ENCODE peak calls at places on chromosomes 3 and 15, in seven cellular contexts. One of them, this sample, is unnamed.

GRCh38 chr3:8869613-8870012 is 93.7 kb downstream of the RAD18 start:
- DNase-seq in left colon: no peak
- DNase-seq in GM12891: no peak
- DNase-seq in A673: no peak
- DNase-seq in stomach: no peak
- DNase-seq in activated T-cell treated with anti-CD3 and anti-CD28 coated beads, Interleukin-2, amount 50 U/mL, for 1 hour: no peak
- DNase-seq in T-helper 2 cell: no peak
- DNase-seq in this sample: no peak

GRCh38 chr3:12489832-12490231 is 5.6 kb downstream of the TSEN2 start:
- DNase-seq in left colon: no peak
- DNase-seq in T-helper 2 cell: no peak
- DNase-seq in activated T-cell treated with anti-CD3 and anti-CD28 coated beads, Interleukin-2, amount 50 U/mL, for 1 hour: no peak
- DNase-seq in GM12891: no peak
- DNase-seq in A673: no peak
- DNase-seq in stomach: no peak
- DNase-seq in this sample: no peak

GRCh38 chr3:73314182-73314951 is 252.9 kb downstream of the EBLN2 start:
- DNase-seq in GM12891: no peak
- DNase-seq in activated T-cell treated with anti-CD3 and anti-CD28 coated beads, Interleukin-2, amount 50 U/mL, for 1 hour: no peak
- DNase-seq in A673: no peak
- DNase-seq in T-helper 2 cell: no peak
- DNase-seq in stomach: no peak
- DNase-seq in left colon: no peak
- DNase-seq in this sample: no peak

GRCh38 chr15:90184786-90185704 is 16.1 kb upstream of the SEMA4B start:
- DNase-seq in stomach: peak
- DNase-seq in T-helper 2 cell: peak
- DNase-seq in left colon: peak
- DNase-seq in GM12891: peak
- DNase-seq in A673: peak
- DNase-seq in activated T-cell treated with anti-CD3 and anti-CD28 coated beads, Interleukin-2, amount 50 U/mL, for 1 hour: peak
- DNase-seq in this sample: peak

GRCh38 chr3:135627057-135627456 is 338.5 kb upstream of the PPP2R3A start:
- DNase-seq in A673: no peak
- DNase-seq in activated T-cell treated with anti-CD3 and anti-CD28 coated beads, Interleukin-2, amount 50 U/mL, for 1 hour: no peak
- DNase-seq in stomach: no peak
- DNase-seq in GM12891: no peak
- DNase-seq in T-helper 2 cell: no peak
- DNase-seq in left colon: no peak
- DNase-seq in this sample: no peak

GRCh38 chr3:25338158-25338725 is 89.8 kb upstream of the RARB start:
- DNase-seq in A673: no peak
- DNase-seq in GM12891: no peak
- DNase-seq in stomach: no peak
- DNase-seq in T-helper 2 cell: no peak
- DNase-seq in activated T-cell treated with anti-CD3 and anti-CD28 coated beads, Interleukin-2, amount 50 U/mL, for 1 hour: no peak
- DNase-seq in left colon: no peak
- DNase-seq in this sample: no peak

GRCh38 chr3:121295453-121295852 is 250.3 kb downstream of the POLQ start:
- DNase-seq in A673: no peak
- DNase-seq in left colon: no peak
- DNase-seq in T-helper 2 cell: no peak
- DNase-seq in GM12891: no peak
- DNase-seq in stomach: no peak
- DNase-seq in activated T-cell treated with anti-CD3 and anti-CD28 coated beads, Interleukin-2, amount 50 U/mL, for 1 hour: no peak
- DNase-seq in this sample: no peak

GRCh38 chr3:107882881-107883280 is 207.9 kb downstream of the CD47 start:
- DNase-seq in stomach: no peak
- DNase-seq in GM12891: no peak
- DNase-seq in A673: no peak
- DNase-seq in left colon: no peak
- DNase-seq in T-helper 2 cell: no peak
- DNase-seq in activated T-cell treated with anti-CD3 and anti-CD28 coated beads, Interleukin-2, amount 50 U/mL, for 1 hour: no peak
- DNase-seq in this sample: no peak

GRCh38 chr3:115239717-115240116 is 92.6 kb upstream of the ZBTB20 start:
- DNase-seq in left colon: no peak
- DNase-seq in A673: peak
- DNase-seq in stomach: no peak
- DNase-seq in activated T-cell treated with anti-CD3 and anti-CD28 coated beads, Interleukin-2, amount 50 U/mL, for 1 hour: no peak
- DNase-seq in T-helper 2 cell: no peak
- DNase-seq in GM12891: no peak
- DNase-seq in this sample: peak

GRCh38 chr3:52787246-52787645 is 7.3 kb upstream of the ITIH3 start:
- DNase-seq in GM12891: no peak
- DNase-seq in A673: no peak
- DNase-seq in activated T-cell treated with anti-CD3 and anti-CD28 coated beads, Interleukin-2, amount 50 U/mL, for 1 hour: no peak
- DNase-seq in T-helper 2 cell: no peak
- DNase-seq in stomach: no peak
- DNase-seq in left colon: no peak
- DNase-seq in this sample: peak

GRCh38 chr3:32758375-32758753 is 59.4 kb upstream of the TRIM71 start:
- DNase-seq in GM12891: no peak
- DNase-seq in stomach: no peak
- DNase-seq in left colon: no peak
- DNase-seq in T-helper 2 cell: no peak
- DNase-seq in activated T-cell treated with anti-CD3 and anti-CD28 coated beads, Interleukin-2, amount 50 U/mL, for 1 hour: no peak
- DNase-seq in A673: no peak
- DNase-seq in this sample: no peak

GRCh38 chr15:94324117-94324826 is 92.9 kb downstream of the MCTP2 start:
- DNase-seq in left colon: peak
- DNase-seq in T-helper 2 cell: no peak
- DNase-seq in activated T-cell treated with anti-CD3 and anti-CD28 coated beads, Interleukin-2, amount 50 U/mL, for 1 hour: peak
- DNase-seq in stomach: peak
- DNase-seq in GM12891: peak
- DNase-seq in A673: peak
- DNase-seq in this sample: no peak

GRCh38 chr15:22811640-22812039 is 25.2 kb downstream of the NIPA1 start:
- DNase-seq in left colon: peak
- DNase-seq in stomach: peak
- DNase-seq in T-helper 2 cell: no peak
- DNase-seq in A673: peak
- DNase-seq in GM12891: no peak
- DNase-seq in activated T-cell treated with anti-CD3 and anti-CD28 coated beads, Interleukin-2, amount 50 U/mL, for 1 hour: no peak
- DNase-seq in this sample: no peak

GRCh38 chr15:64825081-64825430 is 391 bp downstream of the PIF1 start:
- DNase-seq in left colon: no peak
- DNase-seq in A673: no peak
- DNase-seq in stomach: no peak
- DNase-seq in activated T-cell treated with anti-CD3 and anti-CD28 coated beads, Interleukin-2, amount 50 U/mL, for 1 hour: no peak
- DNase-seq in GM12891: no peak
- DNase-seq in T-helper 2 cell: no peak
- DNase-seq in this sample: no peak

GRCh38 chr15:70328137-70329115 is 230.7 kb upstream of the TLE3 start:
- DNase-seq in activated T-cell treated with anti-CD3 and anti-CD28 coated beads, Interleukin-2, amount 50 U/mL, for 1 hour: no peak
- DNase-seq in T-helper 2 cell: no peak
- DNase-seq in left colon: peak
- DNase-seq in stomach: no peak
- DNase-seq in A673: no peak
- DNase-seq in GM12891: no peak
- DNase-seq in this sample: peak

GRCh38 chr15:92801774-92802464 is 98.2 kb upstream of the CHD2 start:
- DNase-seq in stomach: no peak
- DNase-seq in activated T-cell treated with anti-CD3 and anti-CD28 coated beads, Interleukin-2, amount 50 U/mL, for 1 hour: no peak
- DNase-seq in left colon: no peak
- DNase-seq in GM12891: no peak
- DNase-seq in A673: no peak
- DNase-seq in T-helper 2 cell: no peak
- DNase-seq in this sample: peak

GRCh38 chr15:81296218-81296617 is 27.7 kb downstream of the STARD5 start:
- DNase-seq in A673: no peak
- DNase-seq in T-helper 2 cell: no peak
- DNase-seq in GM12891: no peak
- DNase-seq in left colon: no peak
- DNase-seq in activated T-cell treated with anti-CD3 and anti-CD28 coated beads, Interleukin-2, amount 50 U/mL, for 1 hour: no peak
- DNase-seq in stomach: no peak
- DNase-seq in this sample: no peak

GRCh38 chr3:33218072-33218445 is 551 bp downstream of the SUSD5 start:
- DNase-seq in T-helper 2 cell: no peak
- DNase-seq in A673: peak
- DNase-seq in stomach: no peak
- DNase-seq in GM12891: no peak
- DNase-seq in activated T-cell treated with anti-CD3 and anti-CD28 coated beads, Interleukin-2, amount 50 U/mL, for 1 hour: no peak
- DNase-seq in left colon: no peak
- DNase-seq in this sample: no peak

GRCh38 chr3:24475945-24476344 is 18.7 kb downstream of the THRB start:
- DNase-seq in GM12891: no peak
- DNase-seq in T-helper 2 cell: no peak
- DNase-seq in A673: no peak
- DNase-seq in stomach: no peak
- DNase-seq in left colon: no peak
- DNase-seq in activated T-cell treated with anti-CD3 and anti-CD28 coated beads, Interleukin-2, amount 50 U/mL, for 1 hour: no peak
- DNase-seq in this sample: no peak

GRCh38 chr3:188230962-188231361 is 77.0 kb downstream of the LPP start:
- DNase-seq in activated T-cell treated with anti-CD3 and anti-CD28 coated beads, Interleukin-2, amount 50 U/mL, for 1 hour: no peak
- DNase-seq in left colon: no peak
- DNase-seq in stomach: no peak
- DNase-seq in GM12891: no peak
- DNase-seq in T-helper 2 cell: no peak
- DNase-seq in A673: peak
- DNase-seq in this sample: no peak

GRCh38 chr3:169744332-169745054 is 20.4 kb downstream of the TERC start:
- DNase-seq in activated T-cell treated with anti-CD3 and anti-CD28 coated beads, Interleukin-2, amount 50 U/mL, for 1 hour: no peak
- DNase-seq in T-helper 2 cell: no peak
- DNase-seq in stomach: no peak
- DNase-seq in left colon: no peak
- DNase-seq in A673: peak
- DNase-seq in GM12891: no peak
- DNase-seq in this sample: no peak

GRCh38 chr3:24343084-24343783 is 151.4 kb downstream of the THRB start:
- DNase-seq in T-helper 2 cell: no peak
- DNase-seq in left colon: no peak
- DNase-seq in stomach: no peak
- DNase-seq in activated T-cell treated with anti-CD3 and anti-CD28 coated beads, Interleukin-2, amount 50 U/mL, for 1 hour: no peak
- DNase-seq in A673: no peak
- DNase-seq in GM12891: no peak
- DNase-seq in this sample: no peak

GRCh38 chr3:159764211-159765024 is 224.2 kb upstream of the IL12A start:
- DNase-seq in T-helper 2 cell: no peak
- DNase-seq in stomach: no peak
- DNase-seq in A673: no peak
- DNase-seq in left colon: peak
- DNase-seq in GM12891: peak
- DNase-seq in activated T-cell treated with anti-CD3 and anti-CD28 coated beads, Interleukin-2, amount 50 U/mL, for 1 hour: no peak
- DNase-seq in this sample: no peak

GRCh38 chr15:83108266-83109219 is 1.1 kb downstream of the TM6SF1 start:
- DNase-seq in GM12891: peak
- DNase-seq in activated T-cell treated with anti-CD3 and anti-CD28 coated beads, Interleukin-2, amount 50 U/mL, for 1 hour: no peak
- DNase-seq in T-helper 2 cell: no peak
- DNase-seq in stomach: peak
- DNase-seq in left colon: peak
- DNase-seq in A673: peak
- DNase-seq in this sample: peak

GRCh38 chr3:195197764-195198423 is 73.1 kb downstream of the XXYLT1 start:
- DNase-seq in A673: peak
- DNase-seq in stomach: peak
- DNase-seq in T-helper 2 cell: no peak
- DNase-seq in left colon: no peak
- DNase-seq in activated T-cell treated with anti-CD3 and anti-CD28 coated beads, Interleukin-2, amount 50 U/mL, for 1 hour: no peak
- DNase-seq in GM12891: no peak
- DNase-seq in this sample: peak

GRCh38 chr15:84570164-84570692 is 30.6 kb upstream of the ZSCAN2 start:
- DNase-seq in activated T-cell treated with anti-CD3 and anti-CD28 coated beads, Interleukin-2, amount 50 U/mL, for 1 hour: peak
- DNase-seq in A673: peak
- DNase-seq in stomach: peak
- DNase-seq in left colon: peak
- DNase-seq in T-helper 2 cell: peak
- DNase-seq in GM12891: peak
- DNase-seq in this sample: peak

GRCh38 chr3:57557088-57557537 is 1.0 kb downstream of the PDE12 start:
- DNase-seq in left colon: peak
- DNase-seq in stomach: peak
- DNase-seq in T-helper 2 cell: no peak
- DNase-seq in activated T-cell treated with anti-CD3 and anti-CD28 coated beads, Interleukin-2, amount 50 U/mL, for 1 hour: peak
- DNase-seq in GM12891: peak
- DNase-seq in A673: peak
- DNase-seq in this sample: no peak

GRCh38 chr3:149576071-149576564 is 81.7 kb downstream of the WWTR1 start:
- DNase-seq in left colon: no peak
- DNase-seq in activated T-cell treated with anti-CD3 and anti-CD28 coated beads, Interleukin-2, amount 50 U/mL, for 1 hour: no peak
- DNase-seq in A673: peak
- DNase-seq in T-helper 2 cell: no peak
- DNase-seq in GM12891: no peak
- DNase-seq in stomach: no peak
- DNase-seq in this sample: no peak

This sample was measured in posterior vena cava.